ENCODE peak calls at places on chromosomes 2 and 18, in seven cellular contexts. O is mucosa of descending colon, P is tibial artery, G is uterus, L is PC-3, M is body of pancreas, D is pancreas. N is an unnamed sample.

GRCh38 chr2:72326759-72327158 is 179.1 kb upstream of the CYP26B1 start:
- DNase-seq in O (no peak), P (no peak), G (no peak), L (peak; percentile 20), M (no peak), D (no peak), N (no peak)

GRCh38 chr2:169513094-169513493 is 3.6 kb downstream of the KLHL41 start:
- DNase-seq in O (no peak), P (no peak), G (no peak), L (no peak), M (no peak), D (no peak), N (no peak)

GRCh38 chr18:59087391-59087790 is 52.3 kb upstream of the SEC11C start:
- DNase-seq in O (no peak), P (no peak), G (no peak), L (no peak), M (no peak), D (no peak), N (no peak)

GRCh38 chr2:240636563-240637115 is 11.4 kb downstream of the GPR35 start:
- DNase-seq in O (peak; percentile 12), P (peak; percentile 13), G (no peak), L (no peak), M (no peak), D (no peak), N (peak; percentile 40)

GRCh38 chr2:28948160-28948559 is 32.9 kb upstream of the TOGARAM2 start:
- DNase-seq in O (no peak), P (no peak), G (no peak), L (no peak), M (no peak), D (no peak), N (no peak)

GRCh38 chr2:9355270-9355669 is 68.1 kb downstream of the ITGB1BP1 start:
- DNase-seq in O (no peak), P (no peak), G (no peak), L (no peak), M (no peak), D (no peak), N (no peak)

GRCh38 chr2:33069894-33070651 is 123.3 kb downstream of the LTBP1 start:
- DNase-seq in O (no peak), P (peak; percentile 88), G (peak; percentile 51), L (peak; percentile 99), M (peak; percentile 46), D (peak; percentile 52), N (peak; percentile 56)

GRCh38 chr2:234502285-234502918 is 5.5 kb upstream of the ARL4C start:
- DNase-seq in O (no peak), P (no peak), G (no peak), L (peak; percentile 90), M (no peak), D (peak; percentile 15), N (no peak)

GRCh38 chr18:13433685-13434084 is 215.1 kb downstream of the LDLRAD4 start:
- DNase-seq in O (no peak), P (no peak), G (no peak), L (no peak), M (no peak), D (no peak), N (no peak)

GRCh38 chr2:157822993-157823392 is 53.1 kb downstream of the ACVR1 start:
- DNase-seq in O (no peak), P (no peak), G (no peak), L (no peak), M (no peak), D (no peak), N (no peak)

GRCh38 chr18:5294113-5294617 is 1.4 kb downstream of the ZBTB14 start:
- DNase-seq in O (peak; percentile 76), P (no peak), G (peak; percentile 52), L (no peak), M (peak; percentile 73), D (peak; percentile 75), N (no peak)

GRCh38 chr18:26536664-26537063 is 11.7 kb downstream of the KCTD1 start:
- DNase-seq in O (no peak), P (no peak), G (no peak), L (no peak), M (no peak), D (no peak), N (no peak)

GRCh38 chr2:237474511-237474911 is 12.5 kb upstream of the MLPH start:
- DNase-seq in O (peak; percentile 51), P (no peak), G (peak; percentile 63), L (no peak), M (peak; percentile 44), D (no peak), N (peak; percentile 69)

GRCh38 chr18:55090566-55091187 is 131.4 kb upstream of the CCDC68 start:
- DNase-seq in O (no peak), P (no peak), G (no peak), L (peak; percentile 8), M (no peak), D (no peak), N (no peak)

GRCh38 chr18:58813821-58814220 is 50.9 kb upstream of the ZNF532 start:
- DNase-seq in O (no peak), P (no peak), G (no peak), L (no peak), M (no peak), D (no peak), N (no peak)

GRCh38 chr18:9614401-9615279 is at the start of gene PPP4R1:
- DNase-seq in O (peak; percentile 87), P (peak; percentile 81), G (peak; percentile 74), L (peak; percentile 72), M (peak; percentile 84), D (peak; percentile 81), N (peak; percentile 85)

GRCh38 chr2:23489471-23490400 is 104.8 kb downstream of the KLHL29 start:
- DNase-seq in O (no peak), P (no peak), G (no peak), L (no peak), M (no peak), D (no peak), N (no peak)

GRCh38 chr2:241863021-241863954 is 4.6 kb upstream of the PDCD1 start:
- DNase-seq in O (no peak), P (no peak), G (peak; percentile 62), L (no peak), M (no peak), D (no peak), N (peak; percentile 80)

GRCh38 chr18:44786697-44787096 is 106.0 kb downstream of the SETBP1 start:
- DNase-seq in O (no peak), P (no peak), G (no peak), L (no peak), M (no peak), D (no peak), N (no peak)

GRCh38 chr2:133867131-133867530 is 298.9 kb upstream of the NCKAP5 start:
- DNase-seq in O (no peak), P (no peak), G (no peak), L (no peak), M (no peak), D (no peak), N (no peak)

GRCh38 chr2:42934568-42935258 is 142.3 kb upstream of the HAAO start:
- DNase-seq in O (peak; percentile 22), P (no peak), G (no peak), L (no peak), M (no peak), D (no peak), N (no peak)
- H3K4me1 ChIP-seq in O (peaks cover 22% of the 10 kb centered on the region), P (peaks cover 49% of the 10 kb centered on the region), G (peaks cover 10% of the 10 kb centered on the region), L (no peaks in the 10 kb centered on the region), M (peaks cover 15% of the 10 kb centered on the region), D (peaks cover 8% of the 10 kb centered on the region), N (peaks cover 14% of the 10 kb centered on the region)

GRCh38 chr2:16069663-16069932 is 129.2 kb downstream of the MYCN start:
- DNase-seq in O (no peak), P (no peak), G (no peak), L (no peak), M (no peak), D (peak; percentile 19), N (peak; percentile 25)

GRCh38 chr2:16071865-16072637 is 131.7 kb downstream of the MYCN start:
- DNase-seq in O (no peak), P (no peak), G (no peak), L (no peak), M (no peak), D (no peak), N (no peak)

GRCh38 chr2:16069933-16070647 is 129.7 kb downstream of the MYCN start:
- DNase-seq in O (no peak), P (no peak), G (no peak), L (no peak), M (no peak), D (no peak), N (peak; percentile 70)

GRCh38 chr2:16071039-16071864 is 130.9 kb downstream of the MYCN start:
- DNase-seq in O (no peak), P (no peak), G (no peak), L (no peak), M (no peak), D (no peak), N (no peak)

GRCh38 chr2:16070648-16070971 is 130.3 kb downstream of the MYCN start:
- DNase-seq in O (no peak), P (no peak), G (no peak), L (no peak), M (no peak), D (no peak), N (no peak)
- H3K9me3 ChIP-seq in O (no peaks in the 10 kb centered on the region), P (no peaks in the 10 kb centered on the region), G (no peaks in the 10 kb centered on the region), L (no peaks in the 10 kb centered on the region), M (no peaks in the 10 kb centered on the region), D (no peaks in the 10 kb centered on the region), N (no peaks in the 10 kb centered on the region)

GRCh38 chr2:181174880-181175590 is 194.6 kb downstream of the UBE2E3 start:
- DNase-seq in O (no peak), P (no peak), G (no peak), L (peak; percentile 57), M (no peak), D (no peak), N (no peak)

GRCh38 chr2:181177376-181177775 is 197.0 kb downstream of the UBE2E3 start:
- DNase-seq in O (no peak), P (no peak), G (no peak), L (no peak), M (no peak), D (no peak), N (no peak)

GRCh38 chr2:181178130-181178529 is 197.7 kb downstream of the UBE2E3 start:
- DNase-seq in O (no peak), P (no peak), G (no peak), L (no peak), M (no peak), D (no peak), N (no peak)

GRCh38 chr2:181178823-181179412 is 198.5 kb downstream of the UBE2E3 start:
- DNase-seq in O (no peak), P (no peak), G (no peak), L (peak; percentile 45), M (no peak), D (no peak), N (no peak)

DNA sequence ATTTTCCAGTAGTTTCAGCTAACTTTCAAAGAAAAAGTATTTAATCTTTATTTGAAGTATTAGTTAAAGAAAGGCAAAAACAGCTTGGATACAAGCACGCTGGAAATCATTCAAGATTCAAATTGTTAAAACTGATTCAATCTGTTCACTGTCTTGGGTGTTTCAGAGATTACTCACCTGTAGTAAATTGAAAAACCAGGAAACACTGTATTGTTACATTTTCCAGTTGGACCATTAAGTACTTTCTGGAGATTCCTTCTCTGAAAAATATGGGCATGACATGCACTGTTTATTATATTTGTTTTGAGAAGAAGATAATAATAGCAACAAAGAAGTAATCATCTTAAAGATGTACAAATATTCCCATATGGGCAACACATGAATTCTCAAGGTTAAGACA is 196.1 kb downstream of the UBE2E3 start:
- DNase-seq in O (no peak), P (no peak), G (no peak), L (peak; percentile 61), M (no peak), D (no peak), N (no peak)
- H3K4me1 ChIP-seq in O (no peaks in the 10 kb centered on the region), P (no peaks in the 10 kb centered on the region), G (no peaks in the 10 kb centered on the region), L (peaks cover 29% of the 10 kb centered on the region), M (no peaks in the 10 kb centered on the region), D (no peaks in the 10 kb centered on the region), N (no peaks in the 10 kb centered on the region)

GRCh38 chr2:2573205-2573604 is 242.1 kb upstream of the MYT1L start:
- DNase-seq in O (no peak), P (no peak), G (no peak), L (no peak), M (no peak), D (no peak), N (no peak)
- H3K9me3 ChIP-seq in O (peaks cover 32% of the 10 kb centered on the region), P (no peaks in the 10 kb centered on the region), G (no peaks in the 10 kb centered on the region), L (peaks cover 8% of the 10 kb centered on the region), M (no peaks in the 10 kb centered on the region), D (no peaks in the 10 kb centered on the region), N (no peaks in the 10 kb centered on the region)

N was measured in right cardiac atrium.